ENCODE peak calls at places on chromosomes 1 and 21, in ten cellular contexts. G, L, M, Z, Y, N, U, H, K and R are unnamed samples.

GRCh38 chr21:38766987-38767722 is 38.6 kb upstream of the ETS2 start:
- DNase-seq in L (no peak), H (no peak), Z (peak; percentile 83), K (no peak), U (no peak), G (no peak), M (no peak), N (no peak), Y (no peak), R (no peak)

GRCh38 chr1:4172659-4173599 is 272.9 kb upstream of the C1orf174 start:
- DNase-seq in G (peak; percentile 53), K (no peak), L (no peak), N (no peak), Y (no peak), Z (no peak), H (no peak), U (no peak), M (no peak), R (no peak)

GRCh38 chr1:207414606-207415108 is 39.5 kb upstream of the CR2 start:
- DNase-seq in U (no peak), Z (peak; percentile 71), H (no peak), K (no peak), L (no peak), Y (no peak), G (no peak), N (no peak), M (no peak), R (no peak)

GRCh38 chr1:84892657-84893618 is at the start of gene LPAR3:
- DNase-seq in Z (no peak), M (no peak), U (no peak), Y (peak; percentile 25), K (no peak), H (peak; percentile 35), N (no peak), L (peak; percentile 91), G (no peak), R (no peak)

GRCh38 chr1:32786856-32787255 is 30.3 kb downstream of the YARS1 start:
- DNase-seq in L (no peak), G (no peak), U (no peak), Z (no peak), Y (peak; percentile 52), N (no peak), K (no peak), M (no peak), H (no peak), R (no peak)

GRCh38 chr1:24151175-24151533 is 8.2 kb upstream of the IL22RA1 start:
- DNase-seq in H (no peak), U (peak; percentile 70), L (peak; percentile 98), K (no peak), M (no peak), N (no peak), Z (no peak), G (peak; percentile 21), Y (no peak), R (no peak)

GRCh38 chr1:29621826-29622435 is 385.6 kb downstream of the PTPRU start:
- DNase-seq in H (no peak), N (no peak), M (no peak), G (no peak), L (no peak), K (no peak), Z (no peak), U (no peak), Y (no peak), R (no peak)

GRCh38 chr1:31434101-31434871 is 21.3 kb downstream of the SERINC2 start:
- DNase-seq in Z (no peak), K (no peak), U (peak; percentile 42), M (no peak), L (peak; percentile 21), Y (no peak), G (peak; percentile 77), H (no peak), N (no peak), R (no peak)

GRCh38 chr1:207304710-207305151 is 16.7 kb upstream of the CD55 start:
- DNase-seq in L (no peak), K (no peak), G (no peak), H (no peak), U (no peak), Y (peak; percentile 65), M (no peak), N (no peak), Z (no peak), R (no peak)

GRCh38 chr21:31924548-31924947 is 51.7 kb downstream of the HUNK start:
- DNase-seq in M (no peak), L (no peak), K (no peak), U (no peak), Y (no peak), H (no peak), Z (no peak), G (no peak), N (no peak), R (no peak)

GRCh38 chr1:7616076-7616833 is 154.8 kb upstream of the VAMP3 start:
- DNase-seq in M (no peak), G (no peak), Z (no peak), U (peak; percentile 56), L (peak; percentile 88), H (peak; percentile 5), Y (peak; percentile 34), N (no peak), K (no peak), R (peak; percentile 24)

DNA sequence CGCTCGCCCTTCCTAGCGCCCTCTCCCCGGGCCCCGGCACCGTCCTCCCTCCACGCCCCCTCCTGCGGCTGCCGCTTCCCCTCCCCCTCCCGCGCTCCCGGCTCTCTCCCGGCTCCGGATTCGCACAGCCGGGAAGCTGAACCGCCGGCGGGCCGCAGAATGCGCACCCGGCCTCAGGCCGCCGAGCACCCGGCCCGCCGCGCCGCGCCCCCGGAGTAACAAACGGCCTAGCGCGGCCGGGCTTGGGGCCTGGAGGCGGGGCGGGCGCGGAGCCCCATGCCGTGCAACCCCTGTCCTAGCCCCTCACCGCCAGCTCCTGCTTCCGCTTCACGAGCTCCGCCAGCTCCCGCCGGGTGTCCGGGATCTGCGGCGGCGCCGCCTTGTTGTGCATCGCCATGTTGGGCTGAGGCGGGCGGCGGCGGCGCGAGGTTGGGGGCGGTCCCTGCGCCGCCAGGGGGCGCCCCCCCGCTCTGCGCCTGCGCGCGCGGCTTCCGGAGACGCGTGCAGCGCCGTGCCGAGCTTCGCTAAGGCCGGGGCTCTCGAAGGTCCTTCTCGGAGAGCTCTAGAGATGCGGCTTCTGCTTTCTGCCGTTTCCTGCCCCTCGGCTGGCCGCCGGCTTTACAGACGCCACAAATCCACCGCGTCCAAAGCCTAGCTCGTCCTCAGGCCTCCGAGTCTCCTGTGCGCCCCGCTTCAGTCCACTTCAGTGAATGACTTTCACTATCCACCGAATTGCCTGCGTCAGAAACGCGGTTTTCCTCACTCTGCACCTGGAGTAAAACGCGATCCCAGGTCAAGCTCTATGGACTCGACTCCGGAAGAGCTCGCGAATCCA is at the start of gene MEAF6:
- DNase-seq in N (peak; percentile 32), M (no peak), U (peak; percentile 87), K (peak; percentile 37), Z (peak; percentile 90), H (peak; percentile 79), G (peak; percentile 91), L (peak; percentile 88), Y (peak; percentile 80), R (peak; percentile 53)
- TF ChIP-seq CTCF in N (no peak), M (peak; percentile 49), U (peak; percentile 54), K (peak; percentile 45), Z (peak; percentile 11), H (peak; percentile 14), G (peak; percentile 83), L (peak; percentile 62), Y (no peak), R (peak; percentile 39)

GRCh38 chr1:2466834-2467554 is 9.1 kb upstream of the PLCH2 start:
- DNase-seq in Y (no peak), Z (peak; percentile 25), H (no peak), K (no peak), M (no peak), N (no peak), G (no peak), L (peak; percentile 75), U (no peak), R (no peak)
- H3K4me3 ChIP-seq in Y (no peak overlapping the region), Z (no peak overlapping the region), H (no peak overlapping the region), K (no peak overlapping the region), M (no peak overlapping the region), N (no peak overlapping the region), G (peak overlapping the region; percentile 31), L (peak overlapping the region; percentile 45), U (no peak overlapping the region), R (no peak overlapping the region)

DNA sequence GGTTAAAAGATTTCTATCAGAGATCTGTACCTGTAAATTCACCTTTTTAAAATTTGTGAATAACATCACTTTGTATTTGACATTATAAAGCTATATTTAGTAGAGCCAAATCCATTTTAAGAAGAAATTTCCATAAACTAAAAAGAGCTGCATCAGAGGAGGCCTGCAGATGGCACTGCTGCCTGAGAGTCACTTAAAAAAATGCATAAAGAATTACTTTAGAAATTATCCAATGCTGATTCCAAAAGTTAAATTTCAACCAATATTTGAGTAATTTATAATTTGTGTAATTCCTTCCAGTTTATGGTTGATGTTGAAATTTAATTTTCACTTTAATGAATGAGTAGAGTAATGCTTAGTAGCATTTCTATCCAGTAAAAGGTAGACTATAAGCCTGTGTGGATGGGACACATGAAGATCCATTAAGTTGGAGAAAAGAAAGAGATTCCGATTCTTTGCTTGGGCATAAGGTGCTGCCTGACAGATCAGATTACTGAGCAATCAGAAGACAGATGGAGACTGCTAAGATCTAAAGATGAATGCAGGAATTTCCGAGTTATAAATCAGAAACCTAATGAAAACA is 20.7 kb upstream of the RPE65 start:
- DNase-seq in Z (no peak), G (no peak), M (no peak), N (no peak), Y (peak; percentile 52), L (no peak), K (no peak), H (no peak), U (no peak), R (no peak)
- TF ChIP-seq CTCF in Z (peak; percentile 55), G (no peak), M (peak; percentile 38), N (peak; percentile 76), Y (peak; percentile 74), L (peak; percentile 51), K (peak; percentile 64), H (peak; percentile 74), U (peak; percentile 54), R (peak; percentile 81)

GRCh38 chr1:6359568-6360496 is 33.7 kb downstream of the ACOT7 start:
- DNase-seq in U (peak; percentile 93), Y (peak; percentile 54), L (peak; percentile 58), N (peak; percentile 61), Z (peak; percentile 72), H (peak; percentile 25), K (no peak), M (no peak), G (no peak), R (no peak)

GRCh38 chr1:6358144-6358624 is 35.4 kb downstream of the ACOT7 start:
- DNase-seq in Z (no peak), M (no peak), N (no peak), U (no peak), K (no peak), G (no peak), H (no peak), Y (peak; percentile 22), L (no peak), R (no peak)

GRCh38 chr1:6358757-6359567 is 34.6 kb downstream of the ACOT7 start:
- DNase-seq in H (no peak), Y (peak; percentile 69), M (no peak), K (peak; percentile 40), Z (peak; percentile 50), L (peak; percentile 71), N (no peak), U (no peak), G (no peak), R (peak; percentile 38)

GRCh38 chr1:6361124-6361775 is 32.3 kb downstream of the ACOT7 start:
- DNase-seq in H (no peak), G (no peak), N (no peak), U (no peak), K (no peak), L (no peak), Y (no peak), M (no peak), Z (no peak), R (no peak)

GRCh38 chr1:6360517-6360916 is 33.0 kb downstream of the ACOT7 start:
- DNase-seq in U (no peak), Y (no peak), H (no peak), M (no peak), Z (no peak), L (no peak), K (no peak), N (no peak), G (no peak), R (no peak)
- H3K4me3 ChIP-seq in U (no peak overlapping the region), Y (no peak overlapping the region), H (no peak overlapping the region), M (no peak overlapping the region), Z (no peak overlapping the region), L (no peak overlapping the region), K (no peak overlapping the region), N (no peak overlapping the region), G (no peak overlapping the region), R (no peak overlapping the region)